ENCODE peak calls at places on chromosomes 2 and 18, in nine cellular contexts. F is adrenal gland, A is lower lobe of right lung, M is tibial nerve, G is prostate gland, H is IMR-90, S is small intestine, K is right cardiac atrium, D is Peyer's patch. Z is an unnamed sample. For H3K4me1, the result is how much of the 10 kb centered on the place peaks cover.

GRCh38 chr2:119958642-119959268 is 54.1 kb upstream of the EPB41L5 start:
- DNase-seq in F (no peak), A (no peak), M (no peak), G (no peak), H (peak), S (no peak), K (no peak), D (no peak), Z (no peak)

GRCh38 chr2:157182834-157183396 is 74.6 kb upstream of the GALNT5 start:
- DNase-seq in F (no peak), A (no peak), M (no peak), G (no peak), H (peak), S (no peak), K (no peak), D (no peak), Z (no peak)

GRCh38 chr2:60808330-60808801 is 52.3 kb downstream of the PAPOLG start:
- DNase-seq in F (no peak), A (no peak), M (no peak), G (no peak), H (no peak), S (no peak), K (no peak), D (no peak), Z (no peak)

GRCh38 chr2:236168110-236169067 is at the start of gene GBX2:
- DNase-seq in F (no peak), A (no peak), M (no peak), G (no peak), H (peak), S (peak), K (no peak), D (peak), Z (no peak)

GRCh38 chr2:168180483-168180882 is 66.9 kb downstream of the STK39 start:
- DNase-seq in F (no peak), A (no peak), M (no peak), G (no peak), H (no peak), S (no peak), K (no peak), D (no peak), Z (no peak)

GRCh38 chr2:207434903-207435302 is 94.9 kb upstream of the CREB1 start:
- DNase-seq in F (no peak), A (no peak), M (no peak), G (no peak), H (no peak), S (no peak), K (no peak), D (no peak), Z (no peak)

GRCh38 chr18:72727038-72727690 is 140.6 kb downstream of the NETO1 start:
- DNase-seq in F (no peak), A (no peak), M (no peak), G (no peak), H (no peak), S (no peak), K (no peak), D (no peak), Z (no peak)

GRCh38 chr2:43174368-43175186 is 51.8 kb downstream of the ZFP36L2 start:
- DNase-seq in F (no peak), A (no peak), M (no peak), G (no peak), H (no peak), S (no peak), K (peak), D (no peak), Z (peak)

GRCh38 chr2:61898810-61899209 is 6.7 kb upstream of the COMMD1 start:
- DNase-seq in F (no peak), A (no peak), M (no peak), G (no peak), H (peak), S (no peak), K (no peak), D (no peak), Z (no peak)

GRCh38 chr18:41075212-41075611 is 879.8 kb upstream of the PIK3C3 start:
- DNase-seq in F (no peak), A (no peak), M (no peak), G (no peak), H (peak), S (no peak), K (no peak), D (no peak), Z (no peak)

GRCh38 chr2:5164806-5165525 is 527.2 kb upstream of the SOX11 start:
- DNase-seq in F (no peak), A (no peak), M (no peak), G (no peak), H (peak), S (no peak), K (no peak), D (no peak), Z (no peak)

GRCh38 chr2:231713738-231714638 is 5.7 kb downstream of the PTMA start:
- DNase-seq in F (peak), A (peak), M (peak), G (peak), H (peak), S (peak), K (peak), D (peak), Z (peak)

GRCh38 chr2:127270663-127271062 is 23.3 kb downstream of the ERCC3 start:
- DNase-seq in F (no peak), A (no peak), M (no peak), G (no peak), H (no peak), S (no peak), K (no peak), D (no peak), Z (no peak)

GRCh38 chr2:16525265-16525887 is 140.3 kb downstream of the CYRIA start:
- DNase-seq in F (no peak), A (no peak), M (peak), G (no peak), H (no peak), S (peak), K (no peak), D (no peak), Z (no peak)

GRCh38 chr2:207952564-207953345 is 72.6 kb downstream of the PLEKHM3 start:
- DNase-seq in F (no peak), A (no peak), M (no peak), G (no peak), H (no peak), S (peak), K (no peak), D (no peak), Z (no peak)

GRCh38 chr2:28160986-28161425 is 231.7 kb upstream of the FOSL2 start:
- DNase-seq in F (no peak), A (no peak), M (no peak), G (no peak), H (peak), S (no peak), K (no peak), D (no peak), Z (no peak)

GRCh38 chr2:24559714-24560113 is 68.7 kb downstream of the NCOA1 start:
- DNase-seq in F (no peak), A (no peak), M (no peak), G (no peak), H (peak), S (no peak), K (no peak), D (no peak), Z (no peak)

GRCh38 chr18:40019797-40020392 is 1935.1 kb upstream of the PIK3C3 start:
- DNase-seq in F (no peak), A (no peak), M (no peak), G (no peak), H (no peak), S (no peak), K (no peak), D (no peak), Z (no peak)

GRCh38 chr2:22355816-22356433 is 1029.1 kb upstream of the KLHL29 start:
- DNase-seq in F (peak), A (peak), M (peak), G (peak), H (peak), S (peak), K (peak), D (no peak), Z (no peak)

GRCh38 chr2:226891780-226892590 is 56.1 kb downstream of the RHBDD1 start:
- DNase-seq in F (no peak), A (no peak), M (no peak), G (no peak), H (peak), S (peak), K (peak), D (no peak), Z (no peak)

GRCh38 chr2:43169091-43169936 is 57.1 kb downstream of the ZFP36L2 start:
- DNase-seq in F (no peak), A (peak), M (no peak), G (peak), H (no peak), S (peak), K (peak), D (peak), Z (no peak)

GRCh38 chr2:19797871-19798270 is 103.9 kb downstream of the TTC32 start:
- DNase-seq in F (no peak), A (no peak), M (no peak), G (no peak), H (peak), S (no peak), K (no peak), D (no peak), Z (no peak)

GRCh38 chr2:20595439-20596192 is 55.3 kb downstream of the HS1BP3 start:
- DNase-seq in F (peak), A (peak), M (no peak), G (no peak), H (peak), S (no peak), K (peak), D (peak), Z (no peak)

GRCh38 chr2:182952741-182953450 is 85.4 kb downstream of the NCKAP1 start:
- DNase-seq in F (no peak), A (no peak), M (no peak), G (no peak), H (peak), S (no peak), K (no peak), D (no peak), Z (no peak)

GRCh38 chr2:96924775-96925747 is 55.2 kb upstream of the SEMA4C start:
- DNase-seq in F (no peak), A (no peak), M (no peak), G (no peak), H (no peak), S (no peak), K (no peak), D (no peak), Z (no peak)

GRCh38 chr2:190458352-190459107 is 50.4 kb downstream of the MFSD6 start:
- DNase-seq in F (no peak), A (no peak), M (no peak), G (no peak), H (no peak), S (no peak), K (no peak), D (no peak), Z (no peak)

GRCh38 chr2:80852079-80852807 is 547.7 kb upstream of the LRRTM1 start:
- DNase-seq in F (no peak), A (no peak), M (no peak), G (no peak), H (no peak), S (no peak), K (no peak), D (no peak), Z (no peak)

GRCh38 chr2:110959233-110959632 is 161.5 kb upstream of the BCL2L11 start:
- DNase-seq in F (no peak), A (no peak), M (no peak), G (no peak), H (no peak), S (peak), K (no peak), D (no peak), Z (no peak)

DNA sequence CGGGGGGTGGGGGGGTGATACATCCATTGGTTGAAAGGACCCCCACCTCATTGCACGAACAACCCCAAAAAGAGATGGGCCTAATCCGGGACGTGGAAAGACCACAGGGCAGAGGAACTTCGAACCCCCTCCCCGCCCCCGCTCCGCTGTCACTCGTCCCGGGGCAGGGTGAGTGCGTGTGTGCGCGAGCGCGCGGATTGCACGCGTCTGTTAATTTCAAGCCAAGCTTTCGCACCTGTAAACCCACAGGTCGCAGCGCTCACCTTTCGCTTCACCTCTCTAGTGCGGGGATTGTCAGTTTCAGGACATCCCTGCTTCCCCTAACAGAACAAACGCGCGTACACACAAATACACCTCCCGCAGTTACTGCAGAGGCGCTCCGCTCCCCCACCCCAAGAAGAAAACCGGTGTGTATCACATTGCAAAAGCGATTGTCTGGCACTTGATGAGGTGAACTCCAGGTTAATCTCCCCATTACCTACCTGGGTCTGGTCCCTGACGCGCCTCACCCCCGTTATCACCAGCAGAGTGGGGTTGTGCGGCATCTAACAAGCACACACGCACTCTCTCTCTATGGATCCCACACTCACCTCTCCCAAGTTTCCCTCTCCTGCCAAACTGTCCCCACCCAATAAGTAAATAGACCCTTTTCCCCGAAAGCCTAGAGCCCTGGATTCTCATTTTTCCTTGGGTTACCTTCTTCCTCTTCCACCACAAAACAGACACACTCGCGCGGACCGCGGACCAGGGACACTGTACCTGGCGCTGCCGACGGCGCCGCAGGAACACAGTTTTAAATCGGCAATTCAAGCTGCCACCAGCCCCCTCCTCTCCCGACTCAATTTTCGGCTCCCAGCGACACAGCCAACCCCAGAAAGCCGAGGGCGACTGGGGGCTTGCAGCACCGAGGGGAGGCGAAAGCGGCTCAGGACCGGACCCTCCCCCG is 1.0 kb downstream of the CYP26B1 start:
- DNase-seq in F (no peak), A (peak), M (peak), G (peak), H (no peak), S (no peak), K (no peak), D (peak), Z (no peak)
- H3K4me1 ChIP-seq in F (under half), A (half or more), M (half or more), G (under half), H (under half), S (under half), K (under half), D (half or more), Z (under half)

DNA sequence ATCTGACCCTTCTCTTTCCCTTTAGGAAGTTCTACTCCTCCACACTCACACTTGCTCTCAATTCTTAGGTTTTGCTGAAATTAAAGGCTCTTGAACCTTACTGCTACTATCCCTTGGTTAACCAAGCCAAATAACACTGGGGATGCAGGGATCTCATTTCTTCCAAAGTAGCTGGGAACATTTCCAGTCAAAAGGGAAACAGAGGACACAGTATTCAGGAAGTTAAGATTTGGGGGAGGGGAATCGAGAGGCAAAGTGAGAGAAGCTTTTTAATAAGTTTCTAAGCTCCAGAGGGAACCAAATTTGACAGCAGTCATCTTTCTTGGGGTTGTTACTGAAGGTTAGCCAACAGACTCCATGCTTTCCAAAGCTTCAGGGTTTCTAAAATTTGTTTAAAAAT is 6.2 kb downstream of the SEPTIN2 start:
- DNase-seq in F (no peak), A (no peak), M (no peak), G (no peak), H (no peak), S (no peak), K (no peak), D (no peak), Z (no peak)
- H3K27ac ChIP-seq in F (no peak), A (no peak), M (no peak), G (peak), H (no peak), S (no peak), K (no peak), D (no peak), Z (no peak)

GRCh38 chr2:135246856-135247255 is 194.8 kb downstream of the RAB3GAP1 start:
- DNase-seq in F (no peak), A (no peak), M (no peak), G (no peak), H (no peak), S (peak), K (no peak), D (no peak), Z (no peak)
- H3K4me1 ChIP-seq in F (under half), A (under half), M (under half), G (under half), H (under half), S (under half), K (under half), D (under half), Z (under half)

GRCh38 chr18:63882333-63883141 is 5.0 kb upstream of the SERPINB2 start:
- DNase-seq in F (no peak), A (no peak), M (no peak), G (no peak), H (peak), S (no peak), K (peak), D (no peak), Z (no peak)
- H3K27ac ChIP-seq in F (no peak), A (no peak), M (no peak), G (no peak), H (no peak), S (no peak), K (no peak), D (no peak), Z (no peak)

DNA sequence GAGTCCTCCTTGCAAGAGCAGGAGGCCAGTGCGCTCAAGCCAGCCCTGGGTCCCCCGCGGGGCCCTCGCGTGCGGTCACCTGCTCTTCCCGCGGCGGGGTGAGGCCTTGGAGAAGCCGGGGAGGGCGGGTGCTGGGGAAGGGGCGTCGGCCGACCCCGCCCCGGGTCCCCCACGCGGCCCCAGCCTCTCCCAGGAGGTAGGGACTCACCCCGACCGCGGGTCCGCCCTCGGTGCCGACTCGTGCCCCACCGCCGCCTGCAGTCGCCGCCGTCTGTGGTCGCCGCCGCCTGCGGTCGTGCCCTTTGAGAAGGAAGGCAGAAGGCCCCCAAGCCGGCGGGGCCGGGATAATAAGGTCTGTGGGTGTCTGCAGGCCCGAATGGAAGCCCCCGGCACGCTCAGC is 32.7 kb downstream of the SERPINB8 start:
- DNase-seq in F (no peak), A (no peak), M (no peak), G (no peak), H (no peak), S (no peak), K (no peak), D (no peak), Z (no peak)
- H3K4me1 ChIP-seq in F (under half), A (under half), M (under half), G (under half), H (under half), S (under half), K (under half), D (under half), Z (under half)